ENCODE peak calls at places on chromosome 17, in eight cellular contexts. Q is epithelial cell of prostate, Z is AG09309, S is fibroblast of mammary gland, U is hippocampal formation, L is A172, A is HTR-8/SVneo, X is T-helper 9 cell. R is an unnamed sample.

GRCh38 chr17:14301761-14302401 is 1.0 kb downstream of the HS3ST3B1 start:
- DNase-seq in Q (no peak), Z (no peak), S (peak; percentile 47), U (no peak), L (no peak), A (peak; percentile 13), X (peak; percentile 43), R (peak; percentile 57)

GRCh38 chr17:49583889-49584288 is 8.2 kb downstream of the NXPH3 start:
- DNase-seq in Q (no peak), Z (no peak), S (no peak), U (no peak), L (no peak), A (no peak), X (no peak), R (no peak)

GRCh38 chr17:66805567-66805966 is 29.4 kb upstream of the CACNG5 start:
- DNase-seq in Q (no peak), Z (no peak), S (no peak), U (no peak), L (no peak), A (no peak), X (no peak), R (no peak)

GRCh38 chr17:37025241-37025640 is 76.5 kb downstream of the AATF start:
- DNase-seq in Q (no peak), Z (no peak), S (no peak), U (no peak), L (no peak), A (no peak), X (no peak), R (no peak)

GRCh38 chr17:61168506-61168905 is 231.1 kb upstream of the TBX2 start:
- DNase-seq in Q (no peak), Z (no peak), S (peak; percentile 30), U (no peak), L (no peak), A (no peak), X (no peak), R (no peak)

GRCh38 chr17:77734371-77735050 is 224.0 kb upstream of the TNRC6C start:
- DNase-seq in Q (no peak), Z (peak; percentile 10), S (peak; percentile 53), U (peak; percentile 86), L (peak; percentile 52), A (peak; percentile 94), X (no peak), R (no peak)

GRCh38 chr17:78316115-78316866 is 43.6 kb downstream of the SOCS3 start:
- DNase-seq in Q (no peak), Z (no peak), S (no peak), U (no peak), L (no peak), A (no peak), X (no peak), R (no peak)

GRCh38 chr17:2103456-2103855 is 48.6 kb downstream of the HIC1 start:
- DNase-seq in Q (no peak), Z (no peak), S (no peak), U (no peak), L (no peak), A (no peak), X (no peak), R (no peak)

GRCh38 chr17:34980681-34981537 is 597 bp downstream of the LIG3 start:
- DNase-seq in Q (peak; percentile 29), Z (peak; percentile 48), S (peak; percentile 83), U (peak; percentile 63), L (peak; percentile 76), A (peak; percentile 84), X (peak; percentile 67), R (peak; percentile 79)

GRCh38 chr17:81142301-81143199 is 22.8 kb upstream of the PVALEF start:
- DNase-seq in Q (no peak), Z (peak; percentile 16), S (peak; percentile 70), U (peak; percentile 75), L (peak; percentile 70), A (peak; percentile 85), X (peak; percentile 47), R (peak; percentile 44)

GRCh38 chr17:8939496-8940334 is 25.8 kb downstream of the PIK3R5 start:
- DNase-seq in Q (no peak), Z (no peak), S (no peak), U (no peak), L (no peak), A (no peak), X (no peak), R (no peak)

GRCh38 chr17:81867123-81867951 is 3.8 kb downstream of the ARHGDIA start:
- DNase-seq in Q (no peak), Z (no peak), S (peak; percentile 63), U (no peak), L (peak; percentile 48), A (no peak), X (no peak), R (no peak)

GRCh38 chr17:35780876-35781409 is 14.5 kb downstream of the MMP28 start:
- DNase-seq in Q (no peak), Z (no peak), S (no peak), U (no peak), L (no peak), A (no peak), X (no peak), R (no peak)

GRCh38 chr17:69551212-69552010 is 136.9 kb downstream of the MAP2K6 start:
- DNase-seq in Q (no peak), Z (no peak), S (peak; percentile 34), U (no peak), L (no peak), A (no peak), X (no peak), R (no peak)

GRCh38 chr17:48483471-48484131 is 47.2 kb downstream of the HOXB1 start:
- DNase-seq in Q (peak; percentile 85), Z (peak; percentile 82), S (peak; percentile 99), U (no peak), L (peak; percentile 100), A (peak; percentile 95), X (no peak), R (no peak)

GRCh38 chr17:61551255-61551742 is 39.7 kb downstream of the NACA2 start:
- DNase-seq in Q (no peak), Z (no peak), S (peak; percentile 57), U (no peak), L (peak; percentile 52), A (peak; percentile 76), X (no peak), R (no peak)

GRCh38 chr17:382644-383533 is 30.3 kb upstream of the RPH3AL start:
- DNase-seq in Q (no peak), Z (peak; percentile 13), S (no peak), U (no peak), L (peak; percentile 60), A (no peak), X (no peak), R (no peak)

GRCh38 chr17:17669081-17669850 is 12.0 kb upstream of the RAI1 start:
- DNase-seq in Q (no peak), Z (no peak), S (peak; percentile 53), U (no peak), L (peak; percentile 27), A (no peak), X (no peak), R (no peak)

GRCh38 chr17:32541640-32542039 is 54.8 kb downstream of the CDK5R1 start:
- DNase-seq in Q (no peak), Z (no peak), S (no peak), U (no peak), L (no peak), A (no peak), X (no peak), R (no peak)

GRCh38 chr17:76370261-76370993 is 14.0 kb upstream of the SPHK1 start:
- DNase-seq in Q (no peak), Z (peak; percentile 92), S (peak; percentile 99), U (peak; percentile 22), L (peak; percentile 96), A (peak; percentile 85), X (no peak), R (no peak)

R was measured in CD4-positive, alpha-beta T cell.